ENCODE peak calls at places on chromosomes 11 and 22, in seven cellular contexts. H, P, V, B, E, F and S are unnamed samples.

GRCh38 chr11:114466742-114467141 is 27.5 kb downstream of the REXO2 start:
- DNase-seq in E (no peak), P (no peak), H (no peak), B (no peak), V (no peak), F (no peak), S (no peak)

GRCh38 chr22:23522642-23523251 is 57.3 kb downstream of the IGLL1 start:
- DNase-seq in V (no peak), P (peak; percentile 57), F (peak; percentile 61), H (peak; percentile 70), B (no peak), E (no peak), S (peak; percentile 36)

GRCh38 chr11:118634435-118635236 is 27.2 kb downstream of the PHLDB1 start:
- DNase-seq in V (no peak), F (peak; percentile 92), H (peak; percentile 88), E (peak; percentile 88), B (no peak), P (no peak), S (peak; percentile 41)

GRCh38 chr22:44884968-44885805 is 124.6 kb downstream of the PHF21B start:
- DNase-seq in P (peak; percentile 47), H (peak; percentile 21), E (no peak), F (peak; percentile 72), B (no peak), V (no peak), S (peak; percentile 18)

GRCh38 chr11:63869171-63869591 is 30.3 kb downstream of the MARK2 start:
- DNase-seq in P (no peak), H (peak; percentile 9), E (peak; percentile 76), B (no peak), F (no peak), V (no peak), S (no peak)

GRCh38 chr11:126391970-126392637 is 36.6 kb downstream of the ST3GAL4 start:
- DNase-seq in P (no peak), H (no peak), F (no peak), V (no peak), B (no peak), E (no peak), S (peak; percentile 15)

GRCh38 chr11:70899616-70900015 is 352.8 kb downstream of the SHANK2 start:
- DNase-seq in E (no peak), V (no peak), B (no peak), P (no peak), F (no peak), H (no peak), S (no peak)

GRCh38 chr11:66159585-66159984 is 89.5 kb downstream of the PACS1 start:
- DNase-seq in V (no peak), E (no peak), H (peak; percentile 56), B (no peak), F (no peak), P (no peak), S (no peak)

GRCh38 chr11:124799384-124800225 is 601 bp downstream of the MSANTD2 start:
- DNase-seq in E (peak; percentile 41), B (no peak), P (peak; percentile 22), F (peak; percentile 64), V (no peak), H (peak; percentile 73), S (no peak)

GRCh38 chr11:907668-908067 is 2.9 kb downstream of the CHID1 start:
- DNase-seq in F (no peak), P (no peak), B (no peak), H (no peak), E (no peak), V (no peak), S (no peak)

GRCh38 chr11:61482513-61482912 is 26.0 kb upstream of the LRRC10B start:
- DNase-seq in F (no peak), E (no peak), P (peak; percentile 95), V (no peak), B (no peak), H (no peak), S (no peak)

GRCh38 chr11:1310772-1311468 is 1.5 kb upstream of the TOLLIP start:
- DNase-seq in H (no peak), V (no peak), F (no peak), P (no peak), E (no peak), B (no peak), S (no peak)

GRCh38 chr22:36303874-36304273 is 50.9 kb downstream of the APOL1 start:
- DNase-seq in F (peak; percentile 37), H (no peak), E (peak; percentile 64), V (no peak), B (no peak), P (no peak), S (no peak)

GRCh38 chr11:17476317-17477083 is at the start of gene ABCC8:
- DNase-seq in E (no peak), P (no peak), B (no peak), V (no peak), H (peak; percentile 72), F (peak; percentile 30), S (no peak)

GRCh38 chr22:19178065-19178658 is 374 bp downstream of the SLC25A1 start:
- DNase-seq in H (peak; percentile 52), P (peak; percentile 48), V (no peak), F (peak; percentile 90), B (no peak), E (peak; percentile 72), S (peak; percentile 21)

GRCh38 chr22:29037340-29037932 is 24.2 kb downstream of the C22orf31 start:
- DNase-seq in E (no peak), V (no peak), P (no peak), F (no peak), B (no peak), H (peak; percentile 27), S (peak; percentile 56)

GRCh38 chr11:128967578-128967977 is 24.9 kb upstream of the TP53AIP1 start:
- DNase-seq in P (no peak), F (no peak), V (no peak), B (no peak), H (no peak), E (no peak), S (no peak)

GRCh38 chr22:40413873-40414272 is 43.5 kb downstream of the SGSM3 start:
- DNase-seq in P (no peak), F (no peak), H (no peak), E (no peak), V (no peak), B (no peak), S (no peak)

GRCh38 chr11:127843483-127844396 is 743.6 kb downstream of the ETS1 start:
- DNase-seq in P (no peak), H (peak; percentile 76), V (peak; percentile 20), B (peak; percentile 24), F (peak; percentile 88), E (peak; percentile 61), S (peak; percentile 7)

GRCh38 chr11:67492069-67492727 is 9.4 kb downstream of the AIP start:
- DNase-seq in B (no peak), F (no peak), H (no peak), E (no peak), V (no peak), P (no peak), S (no peak)